ENCODE peak calls at places on chromosomes 4 and X, in six cellular contexts. D is mesenchymal stem cell, S is mesendoderm, L is IMR-90, Y is H1, P is H9. W is an unnamed sample.

GRCh38 chr4:26815686-26816085 is 45.0 kb upstream of the STIM2 start:
- DNase-seq in P (no peak), D (no peak), L (no peak), Y (no peak), S (no peak), W (no peak)

GRCh38 chr4:177285953-177286352 is 23.7 kb upstream of the NEIL3 start:
- DNase-seq in L (no peak), P (no peak), Y (no peak), D (no peak), S (no peak), W (no peak)

GRCh38 chrX:44874481-44875184 is 1.6 kb downstream of the KDM6A start:
- DNase-seq in Y (no peak), S (peak), D (peak), P (no peak), L (peak), W (no peak)

GRCh38 chr4:8351931-8352367 is 82.4 kb downstream of the HTRA3 start:
- DNase-seq in P (no peak), L (peak), Y (no peak), S (no peak), D (no peak), W (no peak)

GRCh38 chrX:105752334-105752733 is 70.0 kb upstream of the NRK start:
- DNase-seq in D (no peak), L (no peak), S (peak), P (no peak), Y (no peak), W (peak)

GRCh38 chrX:118823263-118824172 is at the start of gene ZCCHC12:
- DNase-seq in Y (peak), L (peak), D (peak), P (peak), S (peak), W (peak)

GRCh38 chr4:101271516-101271915 is 75.8 kb downstream of the PPP3CA start:
- DNase-seq in P (no peak), Y (no peak), L (peak), S (peak), D (peak), W (no peak)

GRCh38 chr4:95850161-95850560 is 10.3 kb downstream of the PDHA2 start:
- DNase-seq in D (no peak), P (no peak), Y (no peak), S (no peak), L (no peak), W (no peak)

GRCh38 chrX:40546870-40547269 is 33.9 kb upstream of the ATP6AP2 start:
- DNase-seq in D (no peak), P (no peak), L (no peak), Y (no peak), S (no peak), W (no peak)

DNA sequence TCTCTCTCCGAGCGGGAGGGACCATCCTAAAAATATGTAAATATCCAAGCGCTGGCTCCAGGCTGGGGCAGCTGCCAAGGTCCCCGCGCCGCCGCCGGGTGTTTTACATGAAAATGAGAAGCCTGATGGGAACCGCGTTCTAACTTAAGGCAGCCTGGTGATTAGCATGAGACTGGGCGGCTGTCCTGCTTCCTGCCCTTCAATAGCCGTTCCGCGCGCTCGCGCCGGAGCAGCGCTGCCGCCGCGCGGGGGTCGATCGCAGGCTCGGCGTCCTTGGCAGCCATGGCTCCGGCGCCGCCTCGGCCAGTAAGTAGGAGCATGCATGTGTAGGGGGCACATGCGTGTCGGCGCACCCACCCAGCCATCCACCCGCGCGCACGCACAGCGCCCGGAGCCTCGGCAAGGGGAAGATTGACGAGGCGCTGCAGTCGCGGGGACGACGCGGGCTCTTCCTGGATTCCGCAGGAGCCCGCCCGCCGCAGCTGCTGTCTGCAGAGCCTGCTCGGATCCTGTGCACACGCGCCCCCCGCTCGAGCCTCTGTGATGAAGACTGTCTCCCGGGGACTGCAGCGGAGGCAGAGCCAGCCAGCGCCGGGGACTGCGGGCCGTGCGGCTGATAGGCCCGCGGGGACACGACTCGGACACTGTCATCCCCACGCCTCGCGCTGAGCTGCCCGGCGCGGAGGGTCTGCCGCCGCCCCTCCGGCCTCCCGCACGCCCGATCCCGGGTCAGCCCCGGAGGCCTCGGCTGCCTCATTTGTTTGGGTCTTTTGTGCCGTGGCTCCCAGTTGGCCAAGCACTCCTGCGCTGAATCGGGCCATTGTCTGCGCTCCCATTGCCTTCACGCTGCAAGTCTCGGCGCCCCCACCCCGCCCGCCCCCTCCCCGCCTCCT is 732 bp downstream of the STOX2 start:
- DNase-seq in Y (peak), D (peak), L (peak), S (peak), P (peak), W (peak)
- H3K27ac ChIP-seq in Y (no peak), D (no peak), L (peak), S (peak), P (no peak), W (peak)

GRCh38 chrX:67544281-67544680 is 460 bp downstream of the AR start:
- DNase-seq in Y (no peak), P (peak), S (peak), D (peak), L (no peak), W (peak)

GRCh38 chrX:67544871-67545771 is 1.3 kb downstream of the AR start:
- DNase-seq in D (peak), L (peak), P (peak), Y (peak), S (peak), W (peak)

GRCh38 chrX:67546496-67547423 is 2.9 kb downstream of the AR start:
- DNase-seq in P (peak), D (peak), L (no peak), Y (peak), S (peak), W (no peak)

GRCh38 chrX:67545772-67546495 is 2.1 kb downstream of the AR start:
- DNase-seq in D (peak), S (peak), L (no peak), Y (peak), P (peak), W (peak)

GRCh38 chrX:67543818-67544217 is at the start of gene AR:
- DNase-seq in P (peak), L (peak), S (peak), D (peak), Y (peak), W (peak)
- H2BK15ac ChIP-seq in P (no peak), L (no peak), S (no peak), D (no peak), Y (no peak), W (no peak)

GRCh38 chr4:143287571-143287923 is 49.1 kb upstream of the GAB1 start:
- DNase-seq in D (no peak), L (no peak), S (peak), Y (no peak), P (no peak), W (no peak)
- H3K27ac ChIP-seq in D (peak), L (peak), S (no peak), Y (no peak), P (no peak), W (no peak)

GRCh38 chr4:25060586-25061340 is 30.0 kb upstream of the LGI2 start:
- DNase-seq in P (no peak), D (no peak), S (no peak), L (no peak), Y (no peak), W (no peak)

GRCh38 chr4:25060179-25060578 is 29.4 kb upstream of the LGI2 start:
- DNase-seq in P (no peak), Y (no peak), D (no peak), S (no peak), L (no peak), W (no peak)

GRCh38 chr4:25061602-25062001 is 30.9 kb upstream of the LGI2 start:
- DNase-seq in S (no peak), L (no peak), D (no peak), Y (no peak), P (no peak), W (no peak)

GRCh38 chr4:25058796-25059195 is 28.1 kb upstream of the LGI2 start:
- DNase-seq in S (no peak), Y (no peak), P (no peak), L (no peak), D (no peak), W (no peak)

DNA sequence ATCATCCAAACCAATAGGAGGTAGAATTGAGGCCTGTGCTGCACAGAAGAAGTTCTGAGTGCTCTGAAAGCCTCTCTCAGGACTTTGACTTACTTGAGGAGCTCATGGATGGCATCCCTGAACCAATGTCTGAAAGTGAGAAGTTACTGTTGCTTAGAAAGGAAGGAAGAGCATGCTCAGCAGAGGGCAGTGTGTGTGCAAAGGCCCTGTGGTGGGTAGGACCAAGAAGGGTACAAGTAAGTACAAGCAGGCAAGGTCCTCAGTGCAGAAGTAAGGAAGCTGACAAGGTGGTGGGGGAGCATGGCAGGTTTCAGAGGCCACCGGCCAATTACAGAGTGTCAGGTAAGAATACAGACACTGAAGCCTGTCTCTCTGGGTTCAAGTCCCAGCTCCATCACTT is 31.4 kb upstream of the LGI2 start:
- DNase-seq in P (no peak), D (no peak), Y (no peak), S (no peak), L (no peak), W (no peak)
- H2BK15ac ChIP-seq in P (no peak), D (no peak), Y (no peak), S (no peak), L (no peak), W (no peak)

GRCh38 chr4:87019243-87019817 is 84.5 kb downstream of the AFF1 start:
- DNase-seq in P (no peak), Y (no peak), S (no peak), D (no peak), L (no peak), W (no peak)

GRCh38 chr4:87018751-87019150 is 83.9 kb downstream of the AFF1 start:
- DNase-seq in S (no peak), L (no peak), D (no peak), Y (no peak), P (no peak), W (no peak)

GRCh38 chr4:87024181-87024580 is 89.4 kb downstream of the AFF1 start:
- DNase-seq in D (peak), L (peak), S (no peak), P (no peak), Y (no peak), W (no peak)

GRCh38 chr4:87017580-87018061 is 82.8 kb downstream of the AFF1 start:
- DNase-seq in P (no peak), L (peak), S (no peak), D (peak), Y (no peak), W (no peak)

GRCh38 chr4:87019898-87020297 is 85.1 kb downstream of the AFF1 start:
- DNase-seq in Y (no peak), L (no peak), P (no peak), D (no peak), S (no peak), W (no peak)
- H3K27ac ChIP-seq in Y (no peak), L (no peak), P (no peak), D (no peak), S (no peak), W (no peak)

GRCh38 chr4:55398461-55398860 is 2.7 kb downstream of the TMEM165 start:
- DNase-seq in Y (no peak), S (no peak), D (peak), P (no peak), L (peak), W (no peak)
- H2BK15ac ChIP-seq in Y (no peak), S (no peak), D (no peak), P (no peak), L (no peak), W (no peak)